ENCODE peak calls at places on chromosomes 6 and 20, in nine cellular contexts. S, N, X, Y, C, K, E, I and D are unnamed samples.
A peak's percentile ranks its signal among the peaks of the same experiment; 100 is the strongest.

GRCh38 chr20:56504373-56505005 is 20.1 kb upstream of the FAM209A start:
- DNase-seq in S (no peak), N (no peak), X (peak; percentile 48), Y (no peak), C (no peak), K (no peak), E (no peak), I (no peak), D (no peak)

GRCh38 chr6:13581700-13582229 is 7.4 kb downstream of the SIRT5 start:
- DNase-seq in S (no peak), N (no peak), X (no peak), Y (no peak), C (no peak), K (no peak), E (no peak), I (no peak), D (no peak)

GRCh38 chr6:14086701-14087100 is 30.9 kb upstream of the CD83 start:
- DNase-seq in S (no peak), N (no peak), X (no peak), Y (no peak), C (no peak), K (no peak), E (no peak), I (no peak), D (no peak)

GRCh38 chr6:167296293-167296690 is 5.2 kb downstream of the UNC93A start:
- DNase-seq in S (no peak), N (no peak), X (no peak), Y (no peak), C (no peak), K (no peak), E (no peak), I (no peak), D (no peak)

GRCh38 chr6:147641511-147641910 is 133.0 kb downstream of the SAMD5 start:
- DNase-seq in S (no peak), N (no peak), X (no peak), Y (no peak), C (no peak), K (no peak), E (no peak), I (no peak), D (no peak)

GRCh38 chr6:39327516-39327915 is 5.0 kb upstream of the KCNK16 start:
- DNase-seq in S (no peak), N (no peak), X (peak; percentile 73), Y (no peak), C (no peak), K (peak; percentile 55), E (no peak), I (no peak), D (no peak)

GRCh38 chr6:33566182-33567084 is 13.6 kb downstream of the BAK1 start:
- DNase-seq in S (no peak), N (no peak), X (no peak), Y (peak; percentile 37), C (peak; percentile 64), K (no peak), E (no peak), I (no peak), D (peak; percentile 12)

GRCh38 chr6:132961122-132961521 is 146.8 kb downstream of the RPS12 start:
- DNase-seq in S (peak; percentile 38), N (peak; percentile 63), X (no peak), Y (peak; percentile 88), C (no peak), K (no peak), E (no peak), I (no peak), D (peak; percentile 29)

GRCh38 chr6:85460951-85461805 is 11.3 kb downstream of the NT5E start:
- DNase-seq in S (peak; percentile 61), N (peak; percentile 86), X (no peak), Y (peak; percentile 64), C (no peak), K (no peak), E (no peak), I (peak; percentile 65), D (no peak)

GRCh38 chr20:61387204-61387958 is 135.3 kb downstream of the CDH4 start:
- DNase-seq in S (no peak), N (no peak), X (peak; percentile 87), Y (peak; percentile 51), C (peak; percentile 56), K (peak; percentile 52), E (peak; percentile 20), I (no peak), D (no peak)

GRCh38 chr20:48234951-48235350 is 449.7 kb upstream of the SULF2 start:
- DNase-seq in S (no peak), N (no peak), X (no peak), Y (no peak), C (no peak), K (no peak), E (no peak), I (no peak), D (no peak)

GRCh38 chr6:167856474-167856873 is 29.8 kb downstream of the AFDN start:
- DNase-seq in S (no peak), N (no peak), X (no peak), Y (no peak), C (no peak), K (no peak), E (no peak), I (no peak), D (no peak)

GRCh38 chr20:64045346-64046011 is 4.0 kb downstream of the SOX18 start:
- DNase-seq in S (peak; percentile 49), N (no peak), X (no peak), Y (no peak), C (no peak), K (peak; percentile 30), E (no peak), I (no peak), D (no peak)
- H3K27me3 ChIP-seq in S (no peaks in the 10 kb centered on the region), N (peaks cover 27% of the 10 kb centered on the region), X (peaks cover 32% of the 10 kb centered on the region), Y (peaks cover 31% of the 10 kb centered on the region), C (peaks cover 55% of the 10 kb centered on the region), K (peaks cover 16% of the 10 kb centered on the region), E (peaks cover 55% of the 10 kb centered on the region), I (no peaks in the 10 kb centered on the region), D (peaks cover 59% of the 10 kb centered on the region)

DNA sequence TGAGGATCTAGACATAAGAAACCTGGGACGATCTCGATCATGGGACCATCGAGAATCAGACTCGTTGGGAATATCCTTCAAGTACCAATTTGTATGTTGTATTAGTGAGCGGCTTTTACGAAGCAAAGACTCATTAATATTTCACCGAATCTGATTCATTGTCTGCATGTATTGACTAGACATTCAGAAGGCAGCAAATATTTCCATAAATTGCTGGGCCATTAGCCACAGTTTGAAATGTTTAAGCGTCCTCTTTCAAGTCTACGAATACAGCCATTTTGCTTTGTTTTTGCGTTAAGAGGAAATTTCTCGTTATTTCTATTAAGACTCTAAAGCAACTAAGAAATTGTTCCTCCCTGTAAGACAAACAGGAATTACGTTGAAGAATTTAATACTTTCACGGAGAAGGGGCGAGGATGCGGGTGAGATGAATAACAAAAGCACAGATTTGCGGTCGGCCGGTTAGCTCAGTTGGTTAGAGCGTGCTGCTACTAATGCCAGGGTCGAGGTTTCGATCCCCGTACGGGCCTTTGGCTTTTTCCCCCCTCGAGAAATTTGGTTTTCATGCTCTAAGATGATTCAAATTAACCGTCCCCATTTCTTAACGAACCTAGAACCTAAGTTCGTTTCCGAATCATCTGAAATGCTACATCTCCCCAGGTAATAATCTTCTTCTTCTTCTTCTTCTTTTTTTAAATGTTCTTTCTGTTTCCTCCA is 18.5 kb downstream of the POM121L2 start:
- DNase-seq in S (no peak), N (peak; percentile 53), X (no peak), Y (peak; percentile 66), C (no peak), K (peak; percentile 70), E (no peak), I (no peak), D (no peak)
- H3K27me3 ChIP-seq in S (peaks cover 38% of the 10 kb centered on the region), N (no peaks in the 10 kb centered on the region), X (peaks cover 78% of the 10 kb centered on the region), Y (peaks cover 7% of the 10 kb centered on the region), C (peaks cover 21% of the 10 kb centered on the region), K (peaks cover 13% of the 10 kb centered on the region), E (peaks cover 98% of the 10 kb centered on the region), I (peaks cover 2% of the 10 kb centered on the region), D (peaks cover 32% of the 10 kb centered on the region)

GRCh38 chr20:21102691-21103311 is 3.4 kb downstream of the LINC00237 start:
- DNase-seq in S (no peak), N (no peak), X (peak; percentile 64), Y (no peak), C (no peak), K (no peak), E (peak; percentile 42), I (peak; percentile 38), D (no peak)
- H3K27me3 ChIP-seq in S (peaks cover 99% of the 10 kb centered on the region), N (peaks cover 64% of the 10 kb centered on the region), X (peaks cover 89% of the 10 kb centered on the region), Y (peaks cover 82% of the 10 kb centered on the region), C (peaks cover 100% of the 10 kb centered on the region), K (peaks cover 23% of the 10 kb centered on the region), E (peaks cover 100% of the 10 kb centered on the region), I (peaks cover 10% of the 10 kb centered on the region), D (peaks cover 86% of the 10 kb centered on the region)

DNA sequence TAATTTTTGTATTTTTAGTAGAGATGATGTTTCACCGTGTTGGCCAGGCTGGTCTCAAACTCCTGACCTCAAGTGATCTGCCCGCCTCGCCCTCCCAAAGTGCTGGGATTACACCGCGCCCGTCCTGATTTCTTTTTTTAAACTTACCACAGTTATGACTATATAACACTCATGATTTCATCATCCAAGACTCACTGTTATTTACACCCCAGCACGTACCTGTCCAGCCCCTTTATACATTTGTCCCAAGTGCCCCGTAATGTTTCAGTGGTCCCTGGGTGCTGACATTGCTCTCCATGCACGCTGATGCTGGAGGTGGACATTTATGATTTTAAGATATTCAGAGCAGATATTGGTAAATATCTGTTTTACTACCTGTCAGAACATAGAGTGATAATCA is 219.9 kb upstream of the GMDS start:
- DNase-seq in S (no peak), N (no peak), X (no peak), Y (no peak), C (no peak), K (no peak), E (no peak), I (no peak), D (no peak)
- H3K27me3 ChIP-seq in S (peaks cover 11% of the 10 kb centered on the region), N (no peaks in the 10 kb centered on the region), X (peaks cover 16% of the 10 kb centered on the region), Y (peaks cover 4% of the 10 kb centered on the region), C (peaks cover 3% of the 10 kb centered on the region), K (peaks cover 38% of the 10 kb centered on the region), E (no peaks in the 10 kb centered on the region), I (peaks cover 4% of the 10 kb centered on the region), D (peaks cover 31% of the 10 kb centered on the region)

GRCh38 chr20:21653628-21654027 is 51.8 kb upstream of the PAX1 start:
- DNase-seq in S (no peak), N (no peak), X (no peak), Y (no peak), C (no peak), K (no peak), E (no peak), I (no peak), D (no peak)

GRCh38 chr20:21661488-21662055 is 43.9 kb upstream of the PAX1 start:
- DNase-seq in S (no peak), N (peak; percentile 3), X (no peak), Y (no peak), C (no peak), K (no peak), E (no peak), I (no peak), D (no peak)

GRCh38 chr20:21656299-21657067 is 49.0 kb upstream of the PAX1 start:
- DNase-seq in S (no peak), N (no peak), X (no peak), Y (no peak), C (no peak), K (no peak), E (no peak), I (no peak), D (no peak)
- H3K27me3 ChIP-seq in S (no peaks in the 10 kb centered on the region), N (peaks cover 56% of the 10 kb centered on the region), X (no peaks in the 10 kb centered on the region), Y (no peaks in the 10 kb centered on the region), C (no peaks in the 10 kb centered on the region), K (no peaks in the 10 kb centered on the region), E (no peaks in the 10 kb centered on the region), I (no peaks in the 10 kb centered on the region), D (no peaks in the 10 kb centered on the region)